ENCODE peak calls at places on chromosomes 4 and X, in ten cellular contexts. One of them, this sample, is unnamed.

GRCh38 chrX:24877854-24878650 is 137.7 kb downstream of the ARX start:
- DNase-seq in mucosa of descending colon: no peak
- DNase-seq in fibroblast of the aortic adventitia: no peak
- DNase-seq in choroid plexus epithelial cell: peak
- DNase-seq in K562: no peak
- DNase-seq in breast epithelium: no peak
- DNase-seq in heart right ventricle: no peak
- DNase-seq in HFF-Myc: no peak
- DNase-seq in adrenal gland: no peak
- DNase-seq in OCI-LY7: no peak
- DNase-seq in this sample: no peak

GRCh38 chr4:122700178-122700725 is 32.3 kb upstream of the BBS12 start:
- DNase-seq in OCI-LY7: no peak
- DNase-seq in heart right ventricle: peak
- DNase-seq in mucosa of descending colon: peak
- DNase-seq in fibroblast of the aortic adventitia: peak
- DNase-seq in adrenal gland: peak
- DNase-seq in breast epithelium: peak
- DNase-seq in choroid plexus epithelial cell: peak
- DNase-seq in K562: peak
- DNase-seq in HFF-Myc: peak
- DNase-seq in this sample: peak

GRCh38 chr4:105548483-105548882 is 3.9 kb upstream of the ARHGEF38 start:
- DNase-seq in adrenal gland: no peak
- DNase-seq in heart right ventricle: no peak
- DNase-seq in HFF-Myc: no peak
- DNase-seq in mucosa of descending colon: no peak
- DNase-seq in K562: no peak
- DNase-seq in fibroblast of the aortic adventitia: no peak
- DNase-seq in OCI-LY7: no peak
- DNase-seq in choroid plexus epithelial cell: peak
- DNase-seq in breast epithelium: no peak
- DNase-seq in this sample: no peak

GRCh38 chrX:80765226-80765625 is 44.5 kb downstream of the BRWD3 start:
- DNase-seq in breast epithelium: no peak
- DNase-seq in K562: no peak
- DNase-seq in heart right ventricle: no peak
- DNase-seq in HFF-Myc: peak
- DNase-seq in adrenal gland: no peak
- DNase-seq in OCI-LY7: no peak
- DNase-seq in mucosa of descending colon: no peak
- DNase-seq in fibroblast of the aortic adventitia: peak
- DNase-seq in choroid plexus epithelial cell: peak
- DNase-seq in this sample: peak

GRCh38 chrX:10042055-10042454 is 74.9 kb downstream of the CLDN34 start:
- DNase-seq in fibroblast of the aortic adventitia: no peak
- DNase-seq in breast epithelium: no peak
- DNase-seq in heart right ventricle: no peak
- DNase-seq in adrenal gland: no peak
- DNase-seq in mucosa of descending colon: no peak
- DNase-seq in K562: no peak
- DNase-seq in HFF-Myc: no peak
- DNase-seq in choroid plexus epithelial cell: no peak
- DNase-seq in OCI-LY7: no peak
- DNase-seq in this sample: no peak

GRCh38 chr4:73676136-73676535 is 55.9 kb upstream of the RASSF6 start:
- DNase-seq in choroid plexus epithelial cell: no peak
- DNase-seq in heart right ventricle: no peak
- DNase-seq in OCI-LY7: no peak
- DNase-seq in breast epithelium: no peak
- DNase-seq in HFF-Myc: no peak
- DNase-seq in mucosa of descending colon: no peak
- DNase-seq in fibroblast of the aortic adventitia: no peak
- DNase-seq in K562: no peak
- DNase-seq in adrenal gland: no peak
- DNase-seq in this sample: no peak

GRCh38 chr4:76016383-76016782 is 6.9 kb downstream of the CXCL10 start:
- DNase-seq in choroid plexus epithelial cell: no peak
- DNase-seq in K562: peak
- DNase-seq in heart right ventricle: no peak
- DNase-seq in adrenal gland: no peak
- DNase-seq in OCI-LY7: no peak
- DNase-seq in HFF-Myc: no peak
- DNase-seq in mucosa of descending colon: no peak
- DNase-seq in fibroblast of the aortic adventitia: no peak
- DNase-seq in breast epithelium: no peak
- DNase-seq in this sample: no peak

GRCh38 chr4:7652451-7652871 is 217.7 kb upstream of the PSAPL1 start:
- DNase-seq in choroid plexus epithelial cell: peak
- DNase-seq in K562: no peak
- DNase-seq in breast epithelium: no peak
- DNase-seq in OCI-LY7: no peak
- DNase-seq in adrenal gland: no peak
- DNase-seq in mucosa of descending colon: no peak
- DNase-seq in fibroblast of the aortic adventitia: no peak
- DNase-seq in heart right ventricle: no peak
- DNase-seq in HFF-Myc: no peak
- DNase-seq in this sample: no peak

GRCh38 chr4:122777846-122778501 is 45.5 kb downstream of the BBS12 start:
- DNase-seq in heart right ventricle: no peak
- DNase-seq in mucosa of descending colon: no peak
- DNase-seq in HFF-Myc: no peak
- DNase-seq in OCI-LY7: no peak
- DNase-seq in adrenal gland: no peak
- DNase-seq in breast epithelium: no peak
- DNase-seq in fibroblast of the aortic adventitia: peak
- DNase-seq in choroid plexus epithelial cell: peak
- DNase-seq in K562: no peak
- DNase-seq in this sample: peak

GRCh38 chr4:183658362-183659028 is 490 bp downstream of the RWDD4 start:
- DNase-seq in fibroblast of the aortic adventitia: peak
- DNase-seq in HFF-Myc: no peak
- DNase-seq in choroid plexus epithelial cell: peak
- DNase-seq in adrenal gland: peak
- DNase-seq in heart right ventricle: no peak
- DNase-seq in K562: peak
- DNase-seq in breast epithelium: no peak
- DNase-seq in OCI-LY7: peak
- DNase-seq in mucosa of descending colon: peak
- DNase-seq in this sample: no peak

GRCh38 chr4:122733805-122734155 is 1.3 kb downstream of the BBS12 start:
- DNase-seq in fibroblast of the aortic adventitia: no peak
- DNase-seq in OCI-LY7: no peak
- DNase-seq in adrenal gland: no peak
- DNase-seq in mucosa of descending colon: no peak
- DNase-seq in heart right ventricle: no peak
- DNase-seq in breast epithelium: no peak
- DNase-seq in K562: no peak
- DNase-seq in HFF-Myc: no peak
- DNase-seq in choroid plexus epithelial cell: no peak
- DNase-seq in this sample: no peak

DNA sequence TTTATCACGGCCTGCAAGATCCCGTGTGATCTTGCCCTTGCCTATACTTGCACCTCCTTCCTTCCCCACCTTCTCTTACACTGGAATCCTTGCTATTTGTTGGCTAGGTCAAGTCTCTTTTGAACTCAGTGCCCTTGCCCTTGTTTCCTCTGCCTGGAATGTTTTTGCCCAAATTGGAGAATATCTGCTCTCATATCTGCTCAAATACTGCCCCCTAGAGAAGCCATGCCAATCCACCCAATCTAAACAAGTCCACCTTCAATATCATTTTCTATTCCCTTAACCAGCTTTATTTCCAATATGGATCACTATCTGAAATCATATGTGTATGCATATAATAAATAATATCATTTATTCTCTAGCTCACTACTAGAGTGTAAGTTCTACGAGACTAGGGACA is 1044.2 kb upstream of the FTHL17 start:
- DNase-seq in OCI-LY7: no peak
- DNase-seq in breast epithelium: no peak
- DNase-seq in adrenal gland: no peak
- DNase-seq in choroid plexus epithelial cell: peak
- DNase-seq in mucosa of descending colon: no peak
- DNase-seq in HFF-Myc: no peak
- DNase-seq in heart right ventricle: no peak
- DNase-seq in K562: peak
- DNase-seq in fibroblast of the aortic adventitia: no peak
- DNase-seq in this sample: no peak
- TF ChIP-seq CTCF in OCI-LY7: peak
- TF ChIP-seq CTCF in breast epithelium: no peak
- TF ChIP-seq CTCF in adrenal gland: no peak
- TF ChIP-seq CTCF in choroid plexus epithelial cell: peak
- TF ChIP-seq CTCF in mucosa of descending colon: no peak
- TF ChIP-seq CTCF in HFF-Myc: no peak
- TF ChIP-seq CTCF in heart right ventricle: no peak
- TF ChIP-seq CTCF in K562: no peak
- TF ChIP-seq CTCF in fibroblast of the aortic adventitia: no peak
- TF ChIP-seq CTCF in this sample: no peak

GRCh38 chr4:153255233-153255632 is 51.0 kb downstream of the TRIM2 start:
- DNase-seq in choroid plexus epithelial cell: no peak
- DNase-seq in heart right ventricle: no peak
- DNase-seq in fibroblast of the aortic adventitia: no peak
- DNase-seq in HFF-Myc: no peak
- DNase-seq in K562: no peak
- DNase-seq in breast epithelium: no peak
- DNase-seq in adrenal gland: no peak
- DNase-seq in OCI-LY7: no peak
- DNase-seq in mucosa of descending colon: no peak
- DNase-seq in this sample: no peak

GRCh38 chr4:153257966-153258365 is 53.7 kb downstream of the TRIM2 start:
- DNase-seq in mucosa of descending colon: no peak
- DNase-seq in adrenal gland: no peak
- DNase-seq in K562: no peak
- DNase-seq in breast epithelium: no peak
- DNase-seq in OCI-LY7: no peak
- DNase-seq in choroid plexus epithelial cell: no peak
- DNase-seq in fibroblast of the aortic adventitia: no peak
- DNase-seq in HFF-Myc: no peak
- DNase-seq in heart right ventricle: no peak
- DNase-seq in this sample: no peak

GRCh38 chr4:153259679-153260078 is 55.4 kb downstream of the TRIM2 start:
- DNase-seq in adrenal gland: no peak
- DNase-seq in fibroblast of the aortic adventitia: no peak
- DNase-seq in HFF-Myc: no peak
- DNase-seq in OCI-LY7: no peak
- DNase-seq in choroid plexus epithelial cell: no peak
- DNase-seq in K562: no peak
- DNase-seq in breast epithelium: no peak
- DNase-seq in heart right ventricle: no peak
- DNase-seq in mucosa of descending colon: no peak
- DNase-seq in this sample: no peak

GRCh38 chr4:153258750-153259149 is 54.5 kb downstream of the TRIM2 start:
- DNase-seq in mucosa of descending colon: no peak
- DNase-seq in breast epithelium: no peak
- DNase-seq in K562: no peak
- DNase-seq in fibroblast of the aortic adventitia: no peak
- DNase-seq in adrenal gland: no peak
- DNase-seq in HFF-Myc: no peak
- DNase-seq in choroid plexus epithelial cell: no peak
- DNase-seq in heart right ventricle: no peak
- DNase-seq in OCI-LY7: no peak
- DNase-seq in this sample: no peak

DNA sequence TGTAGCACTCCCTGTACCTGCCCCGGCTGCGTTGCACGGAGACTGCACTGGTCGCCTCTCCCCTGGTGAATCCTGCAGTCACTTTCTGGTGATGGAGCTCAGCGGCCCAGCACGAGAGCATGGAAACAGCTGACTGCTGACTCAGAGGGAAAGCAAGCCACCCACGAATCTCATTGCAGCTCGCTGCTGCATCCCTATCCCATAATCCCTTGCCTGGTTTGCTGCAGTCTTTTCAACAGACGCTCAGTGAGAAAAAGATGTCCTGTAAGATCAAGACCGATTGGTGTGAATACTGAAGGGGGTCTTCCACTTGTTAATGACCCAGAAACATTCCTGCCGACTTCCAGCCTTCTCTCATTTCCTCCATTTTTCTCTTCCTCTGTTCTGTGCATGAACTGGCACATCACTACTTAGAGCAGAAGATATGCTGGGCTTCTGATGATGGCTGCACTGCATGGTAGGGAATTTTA is 52.9 kb downstream of the TRIM2 start:
- DNase-seq in K562: peak
- DNase-seq in HFF-Myc: no peak
- DNase-seq in breast epithelium: no peak
- DNase-seq in adrenal gland: peak
- DNase-seq in heart right ventricle: no peak
- DNase-seq in choroid plexus epithelial cell: peak
- DNase-seq in mucosa of descending colon: no peak
- DNase-seq in fibroblast of the aortic adventitia: peak
- DNase-seq in OCI-LY7: no peak
- DNase-seq in this sample: peak
- H3K4me3 ChIP-seq in K562: no peak
- H3K4me3 ChIP-seq in HFF-Myc: no peak
- H3K4me3 ChIP-seq in breast epithelium: no peak
- H3K4me3 ChIP-seq in adrenal gland: no peak
- H3K4me3 ChIP-seq in heart right ventricle: no peak
- H3K4me3 ChIP-seq in choroid plexus epithelial cell: peak
- H3K4me3 ChIP-seq in mucosa of descending colon: no peak
- H3K4me3 ChIP-seq in fibroblast of the aortic adventitia: no peak
- H3K4me3 ChIP-seq in OCI-LY7: no peak
- H3K4me3 ChIP-seq in this sample: peak

DNA sequence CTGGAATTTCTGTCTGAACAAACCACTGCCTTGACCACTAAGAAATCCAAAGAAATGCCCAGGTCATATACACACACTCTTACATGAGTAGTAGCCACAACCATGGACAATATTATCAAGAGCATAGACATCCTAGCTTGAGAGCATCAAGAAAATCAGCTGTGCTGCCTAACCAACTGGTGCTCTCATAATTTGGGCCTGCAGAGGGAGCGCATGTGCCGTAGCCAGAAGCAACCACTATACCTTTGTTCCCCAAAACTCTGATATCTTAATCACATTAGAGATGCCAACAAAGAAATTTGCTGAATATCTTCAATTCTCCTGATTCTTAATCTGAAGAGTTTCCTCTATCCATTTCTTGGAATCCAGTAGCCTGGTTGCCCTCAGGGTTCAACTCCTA is 163.6 kb downstream of the ZNF674 start:
- DNase-seq in K562: peak
- DNase-seq in fibroblast of the aortic adventitia: peak
- DNase-seq in mucosa of descending colon: no peak
- DNase-seq in adrenal gland: no peak
- DNase-seq in OCI-LY7: peak
- DNase-seq in heart right ventricle: no peak
- DNase-seq in choroid plexus epithelial cell: peak
- DNase-seq in breast epithelium: no peak
- DNase-seq in HFF-Myc: no peak
- DNase-seq in this sample: peak
- TF ChIP-seq CTCF in K562: peak
- TF ChIP-seq CTCF in fibroblast of the aortic adventitia: peak
- TF ChIP-seq CTCF in mucosa of descending colon: no peak
- TF ChIP-seq CTCF in adrenal gland: peak
- TF ChIP-seq CTCF in OCI-LY7: peak
- TF ChIP-seq CTCF in heart right ventricle: peak
- TF ChIP-seq CTCF in choroid plexus epithelial cell: peak
- TF ChIP-seq CTCF in breast epithelium: no peak
- TF ChIP-seq CTCF in HFF-Myc: peak
- TF ChIP-seq CTCF in this sample: peak

DNA sequence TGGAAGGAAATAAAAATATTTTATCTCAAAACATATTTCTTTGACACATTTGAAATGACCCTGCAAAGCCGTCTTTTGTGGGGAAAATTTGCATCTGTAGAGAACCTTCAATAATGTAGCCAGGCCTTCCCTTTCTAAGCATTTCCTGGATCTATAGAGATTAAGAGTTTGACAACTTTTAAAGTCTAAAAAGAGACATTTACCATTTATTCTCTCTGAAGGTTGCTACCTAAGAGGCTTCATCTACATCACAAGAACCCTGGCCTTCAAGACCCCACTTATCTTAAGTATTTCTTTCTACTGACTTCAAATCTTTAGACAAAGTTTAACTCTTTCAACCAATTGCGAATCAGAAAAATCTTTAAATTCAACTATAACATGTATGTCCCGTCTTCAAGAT is 1639.8 kb downstream of the RPA4 start:
- DNase-seq in heart right ventricle: no peak
- DNase-seq in fibroblast of the aortic adventitia: no peak
- DNase-seq in OCI-LY7: no peak
- DNase-seq in breast epithelium: no peak
- DNase-seq in K562: no peak
- DNase-seq in HFF-Myc: no peak
- DNase-seq in choroid plexus epithelial cell: no peak
- DNase-seq in mucosa of descending colon: no peak
- DNase-seq in adrenal gland: no peak
- DNase-seq in this sample: no peak
- H3K4me3 ChIP-seq in heart right ventricle: no peak
- H3K4me3 ChIP-seq in fibroblast of the aortic adventitia: no peak
- H3K4me3 ChIP-seq in OCI-LY7: no peak
- H3K4me3 ChIP-seq in breast epithelium: no peak
- H3K4me3 ChIP-seq in K562: no peak
- H3K4me3 ChIP-seq in HFF-Myc: no peak
- H3K4me3 ChIP-seq in choroid plexus epithelial cell: no peak
- H3K4me3 ChIP-seq in mucosa of descending colon: no peak
- H3K4me3 ChIP-seq in adrenal gland: no peak
- H3K4me3 ChIP-seq in this sample: no peak